ENCODE peak calls at places on chromosome 20, in five cellular contexts. D, I, V, Y and N are unnamed samples.

GRCh38 chr20:33124261-33124660 is 43.7 kb upstream of the BPIFA2 start:
- DNase-seq in D (no peak), Y (no peak), V (no peak), I (no peak), N (no peak)

GRCh38 chr20:22757424-22758189 is 173.2 kb upstream of the FOXA2 start:
- DNase-seq in V (no peak), I (no peak), D (no peak), Y (peak), N (no peak)

GRCh38 chr20:36051318-36052116 is 83.1 kb downstream of the CNBD2 start:
- DNase-seq in V (no peak), Y (peak), I (no peak), D (peak), N (no peak)

GRCh38 chr20:21767739-21768223 is 62.3 kb downstream of the PAX1 start:
- DNase-seq in Y (peak), I (no peak), V (no peak), D (peak), N (peak)

GRCh38 chr20:64051532-64052325 is 2.3 kb upstream of the SOX18 start:
- DNase-seq in D (no peak), V (no peak), Y (no peak), I (no peak), N (no peak)

GRCh38 chr20:40462600-40462999 is 226.4 kb downstream of the MAFB start:
- DNase-seq in I (no peak), D (no peak), Y (no peak), V (no peak), N (no peak)

GRCh38 chr20:58855506-58856314 is 3.2 kb downstream of the GNAS start:
- DNase-seq in I (no peak), V (no peak), Y (no peak), D (no peak), N (no peak)

GRCh38 chr20:11902264-11902663 is 15.4 kb upstream of the BTBD3 start:
- DNase-seq in I (no peak), Y (no peak), V (no peak), D (no peak), N (no peak)

GRCh38 chr20:11117808-11118528 is 444.2 kb upstream of the JAG1 start:
- DNase-seq in V (no peak), I (peak), Y (no peak), D (no peak), N (no peak)

GRCh38 chr20:51529027-51529749 is 13.3 kb downstream of the NFATC2 start:
- DNase-seq in V (no peak), D (no peak), Y (peak), I (no peak), N (no peak)

GRCh38 chr20:46894971-46895905 is 595 bp downstream of the EYA2 start:
- DNase-seq in D (peak), I (no peak), Y (no peak), V (no peak), N (peak)

GRCh38 chr20:32637738-32638137 is 36.0 kb downstream of the C20orf203 start:
- DNase-seq in V (no peak), D (no peak), I (no peak), Y (no peak), N (no peak)

GRCh38 chr20:62776692-62777527 is 19.4 kb upstream of the MRGBP start:
- DNase-seq in D (no peak), I (peak), Y (peak), V (peak), N (no peak)

GRCh38 chr20:21234324-21234723 is 68.8 kb upstream of the XRN2 start:
- DNase-seq in V (no peak), Y (no peak), D (no peak), I (no peak), N (no peak)

GRCh38 chr20:46221271-46221670 is 87.0 kb downstream of the CDH22 start:
- DNase-seq in D (no peak), V (no peak), Y (no peak), I (no peak), N (no peak)

GRCh38 chr20:12047838-12048432 is 130.2 kb downstream of the BTBD3 start:
- DNase-seq in I (no peak), V (no peak), Y (no peak), D (no peak), N (no peak)

GRCh38 chr20:37072293-37073196 is 23.3 kb downstream of the RBL1 start:
- DNase-seq in D (no peak), V (no peak), I (no peak), Y (no peak), N (no peak)
- H3K9ac ChIP-seq in D (no peak), V (no peak), I (no peak), Y (no peak), N (no peak)

GRCh38 chr20:24309596-24309995 is 159.8 kb upstream of the SYNDIG1 start:
- DNase-seq in I (no peak), D (no peak), V (no peak), Y (no peak), N (no peak)
- TF ChIP-seq ZNF274 in I (no peak), D (no peak), V (no peak), Y (no peak), N (no peak)

DNA sequence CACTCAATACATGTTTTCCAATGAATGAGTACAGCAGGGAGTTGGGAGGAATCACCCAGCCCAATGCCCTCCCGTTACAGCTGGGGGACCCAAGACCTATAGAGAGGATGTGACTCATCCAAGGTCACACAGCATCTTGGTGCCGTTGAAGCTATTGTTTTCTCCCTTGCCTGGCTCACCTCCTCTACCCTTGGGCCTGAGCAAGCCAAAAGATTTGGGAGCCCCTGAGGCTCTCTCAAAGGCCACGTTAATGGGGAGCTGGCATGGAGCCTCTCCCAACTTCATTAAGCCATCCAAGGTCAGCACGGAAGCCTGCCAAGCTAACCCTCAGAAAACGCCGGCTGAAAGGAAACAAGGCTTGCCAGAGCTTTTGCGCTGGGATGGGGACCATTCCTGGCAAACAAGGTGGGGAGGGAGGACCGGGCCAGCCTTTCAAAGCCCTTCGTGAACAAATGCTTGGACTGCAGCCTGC is 30.4 kb downstream of the KCNB1 start:
- DNase-seq in D (no peak), V (no peak), I (no peak), Y (no peak), N (no peak)
- TF ChIP-seq YY1 in D (no peak), V (no peak), I (no peak), Y (no peak), N (no peak)

DNA sequence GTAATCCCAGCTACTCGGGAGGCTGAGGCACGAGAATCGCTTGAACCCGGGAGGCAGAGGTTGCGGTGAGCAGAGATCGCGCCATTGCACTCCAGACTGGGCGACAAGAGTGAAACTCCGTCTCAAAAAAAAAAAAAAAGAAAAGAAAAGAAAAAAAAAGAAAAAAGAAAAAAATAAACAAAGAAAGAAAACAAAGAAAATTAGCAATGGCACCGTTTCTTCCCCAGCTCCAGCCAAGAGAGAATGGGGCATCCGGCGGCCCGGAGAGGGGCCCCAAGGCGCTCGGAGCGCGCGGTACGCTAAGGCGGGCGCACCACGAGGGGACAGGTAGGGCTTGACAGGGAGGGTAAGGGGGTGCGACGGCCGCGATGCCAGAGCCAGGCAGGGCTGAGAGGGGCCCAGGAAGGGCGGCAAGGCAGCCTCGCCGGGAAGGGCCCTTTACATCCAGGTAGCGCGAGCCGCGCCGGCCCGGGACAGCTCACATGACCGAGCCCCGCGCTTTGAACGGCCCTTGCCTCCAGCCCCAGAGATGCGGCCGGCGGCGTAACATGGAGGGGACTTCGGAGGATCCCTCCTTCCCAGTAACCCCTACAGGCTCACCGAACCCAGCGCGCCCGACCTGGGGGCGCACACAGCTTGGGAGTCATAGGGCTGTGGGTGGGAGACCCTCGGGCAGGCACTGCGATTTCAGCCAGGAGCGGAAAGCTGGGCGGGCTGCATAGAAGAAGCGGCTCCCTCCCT is 1.4 kb downstream of the BMP7 start:
- DNase-seq in Y (no peak), V (no peak), I (no peak), D (peak), N (no peak)
- H3K9ac ChIP-seq in Y (no peak), V (no peak), I (no peak), D (no peak), N (peak)

GRCh38 chr20:54062812-54063280 is 7.5 kb downstream of the BCAS1 start:
- DNase-seq in D (no peak), V (peak), I (peak), Y (peak), N (no peak)
- TF ChIP-seq ZNF274 in D (no peak), V (no peak), I (no peak), Y (no peak), N (no peak)

DNA sequence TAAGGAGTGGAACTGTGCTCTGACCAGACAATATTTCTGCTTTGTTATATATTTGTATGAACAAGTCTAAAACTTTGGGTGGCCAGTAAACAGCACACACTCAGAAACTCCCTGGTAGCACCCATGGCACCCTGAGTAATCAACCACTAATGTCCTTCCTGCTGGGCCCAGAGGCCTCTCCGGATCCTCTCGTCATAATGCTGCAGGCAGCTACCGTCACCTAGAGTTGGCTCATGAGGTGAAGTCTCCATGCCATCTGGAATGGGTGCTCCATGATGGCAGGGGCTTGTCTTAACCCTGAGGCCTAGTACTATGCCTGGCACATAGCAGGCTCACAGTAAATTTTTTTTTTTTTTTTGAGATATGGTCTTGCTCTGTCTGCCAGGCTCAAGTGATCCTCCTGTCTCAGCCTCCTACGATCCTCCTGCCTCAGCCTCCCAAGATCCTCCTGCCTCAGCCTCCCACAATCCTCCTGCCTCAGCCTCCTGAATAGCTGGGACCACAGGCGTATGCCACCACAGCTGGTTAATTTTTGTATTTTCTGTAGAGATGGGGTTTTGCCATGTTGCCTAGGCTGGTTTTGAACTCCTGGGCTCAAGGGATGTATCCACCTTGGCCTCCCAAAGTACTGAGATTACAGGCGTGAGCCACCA is 3.0 kb upstream of the SDCBP2 start:
- DNase-seq in I (no peak), D (peak), Y (no peak), V (no peak), N (no peak)
- TF ChIP-seq YY1 in I (no peak), D (no peak), Y (no peak), V (no peak), N (no peak)

GRCh38 chr20:44438782-44439181 is 36.9 kb upstream of the TTPAL start:
- DNase-seq in I (no peak), Y (no peak), D (no peak), V (no peak), N (no peak)

GRCh38 chr20:44446111-44446722 is 29.5 kb upstream of the TTPAL start:
- DNase-seq in Y (no peak), D (no peak), V (no peak), I (no peak), N (no peak)

GRCh38 chr20:44437497-44437896 is 38.2 kb upstream of the TTPAL start:
- DNase-seq in Y (no peak), D (no peak), V (no peak), I (no peak), N (no peak)

GRCh38 chr20:44439318-44439717 is 36.4 kb upstream of the TTPAL start:
- DNase-seq in D (no peak), Y (no peak), I (no peak), V (no peak), N (no peak)

GRCh38 chr20:44442298-44443070 is 33.2 kb upstream of the TTPAL start:
- DNase-seq in Y (no peak), I (no peak), V (no peak), D (no peak), N (no peak)
- H3K9ac ChIP-seq in Y (no peak), I (no peak), V (no peak), D (no peak), N (no peak)